ENCODE peak calls at places on chromosomes 16 and 17, in five cellular contexts. W is fibroblast of lung, U is A549, Q is uterus, L is Panc1. V is an unnamed sample.

GRCh38 chr17:28346746-28347246 is 10.5 kb downstream of the POLDIP2 start:
- DNase-seq in U (no peak), W (peak; percentile 80), L (no peak), Q (no peak), V (peak; percentile 31)

GRCh38 chr16:15907863-15908478 is 19.6 kb upstream of the CEP20 start:
- DNase-seq in W (no peak), U (peak; percentile 55), Q (no peak), L (no peak), V (no peak)

GRCh38 chr17:80160536-80160935 is 9.3 kb upstream of the CARD14 start:
- DNase-seq in Q (no peak), U (no peak), W (no peak), L (no peak), V (no peak)

GRCh38 chr16:4700380-4700996 is 7.1 kb downstream of the NUDT16L1 start:
- DNase-seq in L (no peak), U (no peak), Q (no peak), W (no peak), V (no peak)

GRCh38 chr17:58083491-58084316 is 485 bp downstream of the DYNLL2 start:
- DNase-seq in L (no peak), Q (peak; percentile 59), U (peak; percentile 65), W (peak; percentile 41), V (no peak)

GRCh38 chr16:3607161-3607560 is 4.2 kb downstream of the SLX4 start:
- DNase-seq in W (no peak), U (no peak), Q (no peak), L (no peak), V (no peak)

GRCh38 chr16:67445441-67445912 is 14.6 kb downstream of the HSD11B2 start:
- DNase-seq in Q (peak; percentile 78), L (no peak), U (no peak), W (no peak), V (no peak)

GRCh38 chr17:6811520-6811919 is 20.0 kb downstream of the TEKT1 start:
- DNase-seq in U (no peak), W (no peak), Q (no peak), L (no peak), V (no peak)

GRCh38 chr17:17511971-17512858 is 16.0 kb upstream of the RASD1 start:
- DNase-seq in L (no peak), U (peak; percentile 54), W (peak; percentile 83), Q (no peak), V (peak; percentile 67)

GRCh38 chr17:45341389-45342158 is 24.8 kb upstream of the MAP3K14 start:
- DNase-seq in W (peak; percentile 88), Q (peak; percentile 47), U (peak; percentile 96), L (no peak), V (peak; percentile 85)

GRCh38 chr16:72991645-72992044 is 56.3 kb downstream of the ZFHX3 start:
- DNase-seq in W (no peak), Q (no peak), U (no peak), L (no peak), V (no peak)

GRCh38 chr16:17476414-17477259 is 5.9 kb upstream of the XYLT1 start:
- DNase-seq in Q (no peak), U (peak; percentile 77), L (no peak), W (peak; percentile 71), V (peak; percentile 44)

GRCh38 chr17:41284546-41284945 is 9.0 kb downstream of the KRTAP9-7 start:
- DNase-seq in U (no peak), Q (no peak), W (no peak), L (no peak), V (no peak)

GRCh38 chr17:4110152-4110551 is 32.7 kb downstream of the ZZEF1 start:
- DNase-seq in Q (no peak), L (no peak), W (peak; percentile 77), U (peak; percentile 23), V (no peak)

GRCh38 chr16:48218473-48218872 is 25.6 kb upstream of the LONP2 start:
- DNase-seq in L (no peak), W (no peak), Q (no peak), U (no peak), V (no peak)

GRCh38 chr17:50604470-50604869 is 30.2 kb upstream of the ABCC3 start:
- DNase-seq in W (peak; percentile 75), Q (peak; percentile 85), L (no peak), U (no peak), V (peak; percentile 24)

GRCh38 chr17:67521773-67522069 is 144.6 kb downstream of the PITPNC1 start:
- DNase-seq in Q (no peak), L (no peak), W (no peak), U (no peak), V (no peak)

GRCh38 chr17:50161911-50162288 is 3.9 kb upstream of the SGCA start:
- DNase-seq in U (no peak), L (no peak), Q (no peak), W (no peak), V (no peak)

GRCh38 chr17:7336240-7337175 is at the start of gene ACAP1:
- DNase-seq in Q (no peak), L (no peak), U (no peak), W (no peak), V (no peak)

GRCh38 chr17:7888184-7888920 is at the start of gene CHD3:
- DNase-seq in U (no peak), L (no peak), Q (no peak), W (peak; percentile 38), V (no peak)

GRCh38 chr17:688100-688989 is 26.3 kb downstream of the VPS53 start:
- DNase-seq in L (no peak), U (no peak), W (peak; percentile 48), Q (no peak), V (no peak)

GRCh38 chr17:3916825-3917224 is 560 bp upstream of the P2RX1 start:
- DNase-seq in W (no peak), L (no peak), U (no peak), Q (no peak), V (no peak)

GRCh38 chr17:68360198-68360597 is 68.9 kb downstream of the ARSG start:
- DNase-seq in W (no peak), U (no peak), Q (no peak), L (no peak), V (no peak)

GRCh38 chr17:62090868-62091267 is 25.8 kb upstream of the MED13 start:
- DNase-seq in L (no peak), U (no peak), Q (no peak), W (no peak), V (no peak)

GRCh38 chr17:77374170-77374936 is 233.6 kb downstream of the SEC14L1 start:
- DNase-seq in L (no peak), Q (peak; percentile 83), U (no peak), W (peak; percentile 93), V (peak; percentile 78)

GRCh38 chr17:72030067-72030899 is 90.5 kb upstream of the SOX9 start:
- DNase-seq in Q (peak; percentile 16), W (peak; percentile 68), L (peak; percentile 20), U (peak; percentile 88), V (peak; percentile 43)

GRCh38 chr16:23757937-23758619 is 3.3 kb downstream of the CHP2 start:
- DNase-seq in W (no peak), Q (no peak), U (no peak), L (no peak), V (no peak)

GRCh38 chr16:19400709-19401108 is 17.0 kb upstream of the TMC5 start:
- DNase-seq in U (no peak), Q (no peak), W (no peak), L (no peak), V (no peak)

GRCh38 chr17:62597920-62598319 is 29.6 kb upstream of the MRC2 start:
- DNase-seq in W (peak; percentile 52), U (no peak), L (no peak), Q (peak; percentile 51), V (peak; percentile 76)

GRCh38 chr16:3317315-3317999 is 12.2 kb downstream of the ZNF75A start:
- DNase-seq in L (no peak), U (no peak), W (peak; percentile 51), Q (no peak), V (no peak)

GRCh38 chr16:15043344-15043743 is 12.5 kb downstream of the NTAN1 start:
- DNase-seq in Q (no peak), U (no peak), W (no peak), L (no peak), V (no peak)

GRCh38 chr17:82245144-82246039 is 16.6 kb downstream of the SLC16A3 start:
- DNase-seq in Q (no peak), U (no peak), L (no peak), W (no peak), V (no peak)

GRCh38 chr16:85908444-85908843 is 9.5 kb downstream of the IRF8 start:
- DNase-seq in L (no peak), W (no peak), Q (no peak), U (no peak), V (no peak)

GRCh38 chr16:65079549-65079948 is 42.3 kb downstream of the CDH11 start:
- DNase-seq in W (no peak), L (no peak), Q (no peak), U (no peak), V (no peak)

GRCh38 chr17:14038206-14038605 is 31.1 kb upstream of the COX10 start:
- DNase-seq in W (peak; percentile 31), U (no peak), Q (no peak), L (no peak), V (peak; percentile 55)

GRCh38 chr17:9228408-9229159 is 207.3 kb downstream of the NTN1 start:
- DNase-seq in Q (peak; percentile 62), L (no peak), U (no peak), W (peak; percentile 67), V (peak; percentile 59)
- TF ChIP-seq CTCF in Q (no peak), L (no peak), U (no peak), W (no peak), V (no peak)

DNA sequence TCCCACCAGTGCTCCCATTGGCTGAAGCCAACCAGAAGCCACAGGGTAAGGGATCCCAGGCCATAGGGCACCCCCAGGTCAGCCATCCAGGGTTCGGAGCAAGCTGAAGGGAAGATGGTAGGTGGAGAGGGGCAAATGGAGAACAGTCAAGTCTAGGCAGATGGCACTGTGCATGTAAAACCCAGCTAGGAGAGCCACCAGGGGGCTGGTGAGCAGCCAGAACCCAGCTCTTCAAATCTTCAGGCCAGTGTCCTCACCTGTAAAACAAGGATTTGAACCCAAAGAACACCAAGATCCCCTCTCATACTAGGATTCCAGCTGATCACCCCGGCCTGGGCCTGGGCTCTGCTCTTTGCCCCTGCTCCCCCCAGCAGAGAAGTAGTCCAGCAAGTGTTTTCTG is 43.5 kb downstream of the GINS3 start:
- DNase-seq in Q (no peak), L (no peak), W (no peak), U (no peak), V (no peak)
- TF ChIP-seq CTCF in Q (no peak), L (no peak), W (no peak), U (no peak), V (no peak)

GRCh38 chr16:84465154-84465553 is 39.3 kb downstream of the MEAK7 start:
- DNase-seq in U (no peak), Q (peak; percentile 3), L (no peak), W (no peak), V (no peak)
- TF ChIP-seq CTCF in U (no peak), Q (no peak), L (no peak), W (no peak), V (no peak)

GRCh38 chr16:84339316-84339715 is 29.0 kb upstream of the ATP2C2 start:
- DNase-seq in Q (no peak), L (no peak), U (no peak), W (no peak), V (no peak)
- TF ChIP-seq CTCF in Q (no peak), L (no peak), U (no peak), W (no peak), V (no peak)

GRCh38 chr16:84299734-84300440 is 5.2 kb downstream of the WFDC1 start:
- DNase-seq in Q (no peak), L (no peak), U (no peak), W (no peak), V (no peak)
- TF ChIP-seq CTCF in Q (no peak), L (no peak), U (no peak), W (no peak), V (no peak)

V was measured in AG09319.